ENCODE peak calls at places on chromosome 21, in nine cellular contexts. E is HFFc6, B is Panc1, D is cardiac muscle cell, L is psoas muscle, A is astrocyte, Q is fibroblast of pulmonary artery, I is lower lobe of right lung, K is RWPE1. T is an unnamed sample.

GRCh38 chr21:20647603-20648002 is 350.6 kb upstream of the NCAM2 start:
- DNase-seq in L (no peak), I (no peak), K (peak; percentile 21), E (no peak), B (no peak), A (no peak), Q (no peak), D (no peak), T (peak; percentile 19)

GRCh38 chr21:31900121-31900895 is 27.5 kb downstream of the HUNK start:
- DNase-seq in L (no peak), B (no peak), E (no peak), A (no peak), K (no peak), Q (no peak), I (no peak), D (no peak), T (no peak)

GRCh38 chr21:31557421-31557955 is 102.0 kb upstream of the SOD1 start:
- DNase-seq in Q (no peak), E (no peak), D (peak; percentile 33), K (no peak), B (no peak), L (no peak), I (no peak), A (no peak), T (no peak)

GRCh38 chr21:36639769-36640168 is 59.1 kb upstream of the SIM2 start:
- DNase-seq in A (no peak), K (no peak), B (no peak), D (no peak), I (no peak), L (no peak), E (no peak), Q (no peak), T (no peak)

GRCh38 chr21:30044447-30045064 is 104.8 kb upstream of the GRIK1 start:
- DNase-seq in D (peak; percentile 28), I (no peak), B (peak; percentile 4), K (peak; percentile 8), E (no peak), L (no peak), A (no peak), Q (peak; percentile 52), T (peak; percentile 36)

GRCh38 chr21:31893841-31894240 is 21.0 kb downstream of the HUNK start:
- DNase-seq in E (no peak), A (no peak), D (no peak), I (no peak), B (no peak), K (no peak), L (no peak), Q (no peak), T (no peak)

GRCh38 chr21:36641886-36642285 is 57.0 kb upstream of the SIM2 start:
- DNase-seq in B (no peak), K (no peak), I (no peak), E (no peak), Q (no peak), L (no peak), D (no peak), A (no peak), T (no peak)

GRCh38 chr21:31156662-31157061 is 118.4 kb upstream of the KRTAP19-8 start:
- DNase-seq in L (no peak), E (no peak), D (no peak), A (no peak), I (no peak), B (no peak), Q (no peak), K (no peak), T (no peak)

GRCh38 chr21:36330904-36331303 is 10.9 kb downstream of the MORC3 start:
- DNase-seq in B (no peak), K (peak; percentile 44), I (no peak), D (peak; percentile 71), A (peak; percentile 30), E (peak; percentile 58), L (no peak), Q (peak; percentile 72), T (peak; percentile 71)

GRCh38 chr21:43978060-43978459 is 34.0 kb upstream of the TRAPPC10 start:
- DNase-seq in B (no peak), D (no peak), K (no peak), E (no peak), L (no peak), Q (no peak), A (no peak), I (no peak), T (no peak)

DNA sequence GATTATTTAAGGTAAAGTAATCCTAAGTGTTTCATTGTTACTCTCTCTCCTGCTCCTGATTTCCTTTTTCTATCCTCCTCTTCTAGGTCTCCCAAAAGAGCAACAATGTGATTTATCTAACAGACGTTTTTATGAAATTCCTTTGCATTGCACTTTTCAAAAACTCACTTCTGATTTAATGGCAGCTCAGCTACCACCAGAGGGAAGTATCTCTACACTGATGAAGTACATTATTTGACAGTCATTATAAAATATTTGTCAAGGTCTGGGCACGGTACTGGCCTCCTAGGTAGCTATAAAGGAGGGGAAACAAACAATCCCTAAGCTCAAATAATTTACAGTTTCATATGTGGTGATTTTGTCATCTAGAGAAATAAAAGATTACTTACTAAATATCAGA is 15.6 kb downstream of the TMPRSS15 start:
- DNase-seq in D (no peak), B (no peak), L (no peak), E (no peak), I (no peak), K (peak; percentile 2), A (no peak), Q (no peak), T (no peak)
- TF ChIP-seq CTCF in D (no peak), B (no peak), L (no peak), E (no peak), I (no peak), K (no peak), A (no peak), Q (no peak), T (no peak)

DNA sequence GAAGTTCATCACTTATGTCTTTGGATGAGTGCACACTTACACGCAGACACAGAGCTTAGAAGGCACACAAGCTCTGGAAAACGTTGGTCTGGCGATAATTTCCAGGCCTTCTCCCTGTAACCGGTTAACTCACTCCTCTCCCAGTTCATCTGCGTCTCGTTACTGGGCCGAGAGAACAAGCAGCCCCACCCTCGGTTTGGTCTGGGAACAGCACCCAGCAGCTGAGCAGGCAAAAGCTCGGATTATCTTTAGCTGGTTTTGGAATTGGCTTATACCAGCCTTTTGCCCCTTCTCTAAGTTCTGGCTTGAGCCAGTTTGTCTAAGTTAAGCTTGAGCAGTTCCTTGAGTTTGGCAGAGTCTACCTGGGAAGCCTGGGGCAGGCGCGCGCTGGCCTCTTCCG is 27.3 kb upstream of the COL6A1 start:
- DNase-seq in L (no peak), D (peak; percentile 23), Q (peak; percentile 53), K (no peak), I (no peak), B (no peak), E (peak; percentile 30), A (no peak), T (peak; percentile 79)
- TF ChIP-seq CTCF in L (no peak), D (peak; percentile 52), Q (peak; percentile 42), K (no peak), I (peak; percentile 8), B (no peak), E (peak; percentile 55), A (no peak), T (peak; percentile 75)

DNA sequence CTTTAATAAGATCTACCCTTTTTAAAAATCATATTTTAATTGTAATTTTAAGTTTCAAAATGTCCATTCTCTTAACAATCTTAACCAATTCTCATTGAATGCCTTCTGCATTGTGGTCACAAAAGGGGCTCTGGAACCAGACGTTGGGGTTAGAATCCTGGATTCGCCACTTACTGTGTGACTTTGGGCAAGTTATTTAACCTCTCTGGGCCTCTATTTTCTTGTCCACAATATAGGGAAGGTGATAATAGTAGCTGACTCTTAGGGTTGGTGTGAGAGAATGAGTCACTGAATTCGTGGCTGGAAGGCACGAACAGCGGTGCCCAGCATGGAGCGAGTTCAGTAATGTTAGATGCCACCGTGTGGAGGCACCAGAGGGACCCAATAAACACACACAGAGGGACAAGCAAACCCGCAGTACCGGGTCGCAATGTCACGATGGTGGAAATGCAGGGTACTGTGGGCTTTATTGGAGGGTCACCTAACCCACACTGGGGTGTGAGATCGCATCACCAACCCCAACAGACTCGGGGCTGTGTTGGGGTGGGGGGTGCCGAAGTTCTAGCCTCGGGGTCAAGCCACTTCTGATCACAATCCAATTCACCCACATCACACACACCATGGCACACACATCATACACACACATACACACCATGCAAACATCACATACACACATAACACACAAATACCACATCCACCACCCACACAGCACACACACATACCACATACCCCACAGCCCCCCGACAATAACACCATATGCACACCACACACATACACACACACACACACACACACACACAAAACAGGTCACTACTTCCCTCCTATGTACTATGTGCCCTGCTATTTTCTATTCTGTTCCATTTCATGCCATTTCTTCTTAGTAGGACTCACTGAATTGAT is 27.0 kb upstream of the IFNAR2 start:
- DNase-seq in L (no peak), A (no peak), Q (no peak), B (no peak), K (no peak), E (no peak), D (no peak), I (no peak), T (no peak)
- TF ChIP-seq CTCF in L (no peak), A (no peak), Q (no peak), B (no peak), K (no peak), E (no peak), D (no peak), I (no peak), T (no peak)

GRCh38 chr21:25871566-25871965 is 136.8 kb downstream of the GABPA start:
- DNase-seq in I (no peak), A (no peak), K (no peak), L (no peak), E (no peak), B (no peak), Q (no peak), D (no peak), T (no peak)
- TF ChIP-seq CTCF in I (no peak), A (no peak), K (no peak), L (no peak), E (peak; percentile 47), B (peak; percentile 33), Q (peak; percentile 5), D (no peak), T (peak; percentile 0)

GRCh38 chr21:34693192-34693810 is 24.5 kb downstream of the CLIC6 start:
- DNase-seq in A (peak; percentile 63), D (peak; percentile 69), B (peak; percentile 41), E (peak; percentile 42), Q (peak; percentile 83), I (no peak), L (no peak), K (peak; percentile 55), T (peak; percentile 86)
- TF ChIP-seq CTCF in A (peak; percentile 98), D (peak; percentile 82), B (peak; percentile 80), E (peak; percentile 99), Q (peak; percentile 86), I (peak; percentile 83), L (peak; percentile 88), K (peak; percentile 84), T (peak; percentile 82)